ENCODE peak calls at places on chromosome 19, in five cellular contexts. L is brain microvascular endothelial cell, K is left ventricle myocardium inferior, R is fibroblast of pulmonary artery, G is adrenal gland. W is an unnamed sample.

GRCh38 chr19:2858864-2859263 is 8.3 kb upstream of the ZNF556 start:
- DNase-seq in L (no peak), K (no peak), R (no peak), G (no peak), W (no peak)

GRCh38 chr19:5765220-5765619 is 19.3 kb downstream of the PRR22 start:
- DNase-seq in L (no peak), K (no peak), R (no peak), G (no peak), W (no peak)

GRCh38 chr19:13031917-13032623 is 36.8 kb downstream of the NFIX start:
- DNase-seq in L (no peak), K (no peak), R (no peak), G (no peak), W (no peak)

GRCh38 chr19:40811478-40812341 is 12.7 kb downstream of the EGLN2 start:
- DNase-seq in L (no peak), K (no peak), R (no peak), G (no peak), W (no peak)

GRCh38 chr19:36014029-36014924 is at the start of gene ALKBH6:
- DNase-seq in L (peak), K (peak), R (peak), G (peak), W (peak)

GRCh38 chr19:12574036-12574435 is 22.8 kb upstream of the ZNF564 start:
- DNase-seq in L (no peak), K (no peak), R (no peak), G (no peak), W (no peak)

GRCh38 chr19:4035582-4035981 is 28.0 kb downstream of the PIAS4 start:
- DNase-seq in L (no peak), K (no peak), R (no peak), G (no peak), W (no peak)

GRCh38 chr19:1066748-1067340 is at the start of gene ARHGAP45:
- DNase-seq in L (no peak), K (no peak), R (no peak), G (peak), W (no peak)

GRCh38 chr19:12789904-12790619 is 1.2 kb upstream of the JUNB start:
- DNase-seq in L (peak), K (peak), R (peak), G (peak), W (peak)

GRCh38 chr19:12828494-12828893 is 5.9 kb downstream of the RTBDN start:
- DNase-seq in L (no peak), K (no peak), R (peak), G (peak), W (no peak)

GRCh38 chr19:38374332-38375097 is at the start of gene PSMD8:
- DNase-seq in L (peak), K (peak), R (peak), G (peak), W (peak)
- TF ChIP-seq CTCF in L (peak), K (peak), R (peak), G (no peak), W (peak)

GRCh38 chr19:29644179-29644578 is 21.1 kb upstream of the PLEKHF1 start:
- DNase-seq in L (no peak), K (no peak), R (no peak), G (no peak), W (no peak)

GRCh38 chr19:29645491-29645867 is 19.8 kb upstream of the PLEKHF1 start:
- DNase-seq in L (no peak), K (no peak), R (no peak), G (no peak), W (no peak)

GRCh38 chr19:29641597-29641996 is 23.7 kb upstream of the PLEKHF1 start:
- DNase-seq in L (no peak), K (no peak), R (no peak), G (no peak), W (no peak)

GRCh38 chr19:29643361-29643935 is 21.8 kb upstream of the PLEKHF1 start:
- DNase-seq in L (no peak), K (no peak), R (no peak), G (no peak), W (no peak)

DNA sequence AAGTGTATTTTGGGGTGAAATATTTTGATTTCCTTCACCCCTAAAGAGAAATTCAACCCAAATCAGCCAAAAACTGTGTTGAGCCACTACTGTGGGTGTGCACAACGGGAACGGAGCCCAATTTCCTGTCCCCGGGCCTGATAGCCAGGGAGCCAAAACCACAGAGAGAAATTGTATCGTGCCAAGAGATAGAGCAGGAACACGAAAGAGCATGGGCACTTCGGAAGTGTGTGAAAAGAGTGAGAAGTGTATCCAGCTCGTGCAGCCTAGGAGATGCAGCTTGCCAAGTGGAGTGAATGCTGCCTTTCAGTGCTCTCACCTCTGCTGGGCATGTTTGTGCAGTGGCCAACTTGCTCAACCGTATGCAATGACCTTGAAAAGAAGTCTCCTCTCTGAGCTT is 19.4 kb upstream of the PLEKHF1 start:
- DNase-seq in L (peak), K (peak), R (peak), G (peak), W (no peak)
- H3K4me3 ChIP-seq in L (no peak), K (no peak), R (no peak), G (no peak), W (no peak)

GRCh38 chr19:55661826-55662225 is 7.0 kb downstream of the U2AF2 start:
- DNase-seq in L (no peak), K (no peak), R (no peak), G (no peak), W (no peak)
- TF ChIP-seq CTCF in L (no peak), K (no peak), R (no peak), G (no peak), W (no peak)

GRCh38 chr19:38266070-38266469 is 1.7 kb downstream of the SPINT2 start:
- DNase-seq in L (no peak), K (no peak), R (no peak), G (no peak), W (no peak)
- H3K4me3 ChIP-seq in L (no peak), K (no peak), R (no peak), G (no peak), W (no peak)

DNA sequence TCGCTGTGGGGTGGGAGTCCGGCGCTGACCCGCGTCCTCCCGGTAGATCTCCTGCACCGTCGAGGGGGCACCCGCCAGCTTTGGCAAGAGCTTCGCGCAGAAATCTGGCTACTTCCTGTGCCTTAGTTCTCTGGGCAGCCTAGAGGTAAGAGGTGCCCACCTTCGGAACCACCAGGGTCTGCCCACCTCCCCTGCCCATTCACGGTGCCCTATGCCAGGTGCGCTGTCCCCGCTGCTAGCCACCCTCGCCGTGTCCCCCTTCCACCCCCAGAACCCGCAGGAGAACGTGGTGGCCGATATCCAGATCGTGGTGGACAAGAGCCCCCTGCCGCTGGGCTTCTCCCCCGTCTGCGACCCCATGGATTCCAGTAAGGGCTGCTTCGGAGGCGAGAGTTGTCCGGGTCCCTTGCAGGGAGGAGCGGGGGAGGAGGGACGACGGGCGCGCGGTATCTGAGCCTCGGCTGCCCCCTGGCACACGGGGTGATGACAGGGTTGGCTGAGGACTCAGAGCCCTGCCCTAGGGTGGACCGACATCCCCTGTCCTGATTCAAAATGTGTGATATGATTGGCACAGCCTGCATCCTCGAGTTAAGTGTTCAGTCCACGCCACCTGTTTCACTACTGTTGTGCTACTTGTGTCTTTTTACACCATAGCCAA is 549 bp downstream of the MVB12A start:
- DNase-seq in L (no peak), K (peak), R (no peak), G (peak), W (no peak)
- TF ChIP-seq CTCF in L (peak), K (no peak), R (no peak), G (no peak), W (no peak)

GRCh38 chr19:47778954-47779351 is 450 bp downstream of the SELENOW start:
- DNase-seq in L (no peak), K (peak), R (no peak), G (no peak), W (no peak)

GRCh38 chr19:47779524-47780214 is 1.2 kb downstream of the SELENOW start:
- DNase-seq in L (no peak), K (peak), R (no peak), G (no peak), W (no peak)

GRCh38 chr19:47781590-47782318 is 3.3 kb downstream of the SELENOW start:
- DNase-seq in L (no peak), K (peak), R (no peak), G (peak), W (no peak)

GRCh38 chr19:47778089-47778953 is at the start of gene SELENOW:
- DNase-seq in L (peak), K (peak), R (peak), G (peak), W (no peak)

DNA sequence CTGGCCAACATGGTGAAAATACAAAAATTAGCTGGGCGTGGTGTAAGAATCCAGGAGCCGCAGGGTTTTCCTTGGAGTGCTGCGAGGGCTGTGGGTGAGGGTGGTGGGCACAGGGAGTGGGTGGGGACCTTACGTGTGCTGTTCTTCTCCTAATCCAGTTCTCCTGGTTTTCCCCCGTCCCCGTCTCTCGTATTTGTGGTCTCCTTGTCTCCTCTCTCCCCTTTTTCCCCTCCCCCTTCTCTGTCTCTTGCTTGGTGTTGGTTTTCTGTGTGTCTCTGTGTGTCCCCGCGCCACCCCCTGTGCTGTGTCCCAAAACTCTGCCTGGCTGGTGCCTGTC is 1.7 kb downstream of the SELENOW start:
- DNase-seq in L (no peak), K (no peak), R (no peak), G (no peak), W (no peak)
- H3K4me3 ChIP-seq in L (peak), K (peak), R (peak), G (no peak), W (peak)